ENCODE peak calls at places on chromosome 15, in eight cellular contexts. G is endothelial cell of umbilical vein; C is fibroblast of mammary gland; H is BJ; L is CD8-positive, alpha-beta T cell; P is AG04449; O is heart left ventricle; S is AG09309. Z is an unnamed sample.

GRCh38 chr15:67185621-67186225 is 68.7 kb downstream of the AAGAB start:
- DNase-seq in S (no peak), L (no peak), C (peak), P (no peak), H (no peak), O (peak), G (no peak), Z (peak)

GRCh38 chr15:38503497-38503896 is 49.6 kb downstream of the FAM98B start:
- DNase-seq in H (no peak), L (no peak), C (no peak), S (no peak), G (no peak), P (no peak), O (no peak), Z (no peak)

GRCh38 chr15:45200799-45201556 is 13.2 kb upstream of the SHF start:
- DNase-seq in H (peak), G (peak), O (peak), P (peak), S (peak), L (peak), C (peak), Z (peak)

GRCh38 chr15:76116138-76116885 is 56.5 kb downstream of the TMEM266 start:
- DNase-seq in P (no peak), O (no peak), L (no peak), G (no peak), S (no peak), C (no peak), H (no peak), Z (no peak)

GRCh38 chr15:60782316-60782715 is 303.4 kb upstream of the ICE2 start:
- DNase-seq in H (no peak), G (no peak), L (no peak), O (no peak), S (no peak), P (no peak), C (no peak), Z (peak)

GRCh38 chr15:54803139-54803808 is 393.5 kb downstream of the RSL24D1 start:
- DNase-seq in L (no peak), O (no peak), S (no peak), H (no peak), G (no peak), C (peak), P (no peak), Z (no peak)

GRCh38 chr15:31393441-31394091 is 66.9 kb downstream of the KLF13 start:
- DNase-seq in P (no peak), O (peak), C (no peak), G (no peak), S (no peak), H (no peak), L (no peak), Z (peak)

GRCh38 chr15:72231847-72232461 is 964 bp upstream of the PKM start:
- DNase-seq in L (peak), S (no peak), G (peak), C (peak), H (no peak), P (peak), O (no peak), Z (peak)

GRCh38 chr15:63715818-63716217 is 117.9 kb downstream of the HERC1 start:
- DNase-seq in C (peak), G (no peak), P (no peak), H (no peak), O (no peak), S (no peak), L (no peak), Z (peak)

GRCh38 chr15:73321496-73322344 is 47.0 kb downstream of the HCN4 start:
- DNase-seq in G (no peak), S (no peak), P (no peak), C (no peak), O (no peak), H (no peak), L (no peak), Z (no peak)

GRCh38 chr15:35184646-35185045 is 99.6 kb upstream of the NANOGP8 start:
- DNase-seq in P (no peak), G (no peak), C (no peak), O (no peak), S (no peak), H (no peak), L (no peak), Z (no peak)

GRCh38 chr15:68503791-68504720 is 72.1 kb upstream of the ITGA11 start:
- DNase-seq in G (no peak), C (peak), S (no peak), O (peak), L (no peak), H (no peak), P (no peak), Z (peak)

GRCh38 chr15:85563328-85563727 is 182.9 kb downstream of the AKAP13 start:
- DNase-seq in O (no peak), C (peak), H (no peak), S (peak), G (no peak), P (no peak), L (no peak), Z (peak)

GRCh38 chr15:39181348-39181747 is 399.5 kb upstream of the THBS1 start:
- DNase-seq in L (no peak), O (no peak), S (peak), G (no peak), C (no peak), H (no peak), P (no peak), Z (no peak)

GRCh38 chr15:40803688-40804087 is 3.2 kb upstream of the ZFYVE19 start:
- DNase-seq in G (no peak), S (no peak), H (no peak), O (no peak), L (no peak), C (no peak), P (no peak), Z (no peak)

GRCh38 chr15:40010681-40011080 is 28.3 kb downstream of the SRP14 start:
- DNase-seq in H (no peak), C (peak), L (no peak), P (no peak), S (peak), O (no peak), G (no peak), Z (peak)

GRCh38 chr15:84872009-84872900 is 12.2 kb upstream of the SLC28A1 start:
- DNase-seq in H (no peak), O (no peak), C (peak), P (no peak), G (no peak), S (no peak), L (no peak), Z (no peak)

GRCh38 chr15:62560943-62561571 is 396.0 kb upstream of the C2CD4B start:
- DNase-seq in O (peak), S (no peak), G (no peak), P (no peak), C (no peak), H (no peak), L (no peak), Z (no peak)

GRCh38 chr15:62564889-62565288 is 399.8 kb upstream of the C2CD4B start:
- DNase-seq in G (no peak), H (no peak), P (no peak), L (no peak), C (no peak), O (no peak), S (no peak), Z (no peak)

GRCh38 chr15:62558640-62559039 is 393.6 kb upstream of the C2CD4B start:
- DNase-seq in L (no peak), P (no peak), O (no peak), S (no peak), C (no peak), H (no peak), G (no peak), Z (no peak)

GRCh38 chr15:62559049-62559733 is 394.1 kb upstream of the C2CD4B start:
- DNase-seq in C (peak), G (no peak), S (peak), H (peak), P (no peak), L (no peak), O (peak), Z (peak)

GRCh38 chr15:62561572-62561970 is 396.5 kb upstream of the C2CD4B start:
- DNase-seq in H (no peak), O (no peak), L (no peak), G (no peak), C (no peak), P (no peak), S (no peak), Z (no peak)
- H3K4me3 ChIP-seq in H (no peak), O (peak), L (no peak), G (no peak), C (no peak), P (no peak), S (no peak), Z (no peak)

DNA sequence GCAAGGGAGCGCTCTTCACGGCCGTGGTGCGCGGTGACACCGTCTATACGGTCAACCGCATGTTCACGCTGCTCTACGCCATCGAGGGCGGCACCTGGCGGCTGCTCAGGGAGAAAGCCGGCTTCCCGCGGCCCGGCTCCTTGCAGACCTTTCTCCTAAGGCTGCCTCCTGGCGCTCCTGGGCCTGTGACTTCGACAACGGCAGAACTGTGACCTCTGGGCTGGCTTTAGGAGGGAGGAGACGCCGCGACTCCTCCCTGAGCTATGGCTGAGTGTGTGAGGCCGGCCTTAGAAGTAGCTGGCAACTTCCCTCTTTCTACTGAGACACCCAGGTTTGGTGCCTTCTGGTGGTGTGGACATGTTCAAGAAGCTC is 1.4 kb downstream of the KBTBD13 start:
- DNase-seq in L (peak), O (peak), H (no peak), G (peak), C (peak), S (no peak), P (no peak), Z (peak)
- TF ChIP-seq CTCF in L (peak), O (peak), H (peak), G (peak), C (peak), S (peak), P (peak), Z (peak)

GRCh38 chr15:100759116-100759515 is 120.5 kb upstream of the ALDH1A3 start:
- DNase-seq in C (peak), P (peak), O (no peak), H (peak), S (peak), L (no peak), G (peak), Z (peak)
- H3K4me3 ChIP-seq in C (no peak), P (peak), O (no peak), H (no peak), S (no peak), L (no peak), G (no peak), Z (no peak)

GRCh38 chr15:99386429-99386828 is 135.1 kb downstream of the LRRC28 start:
- DNase-seq in G (no peak), H (no peak), P (no peak), S (no peak), L (no peak), C (no peak), O (no peak), Z (peak)

GRCh38 chr15:99385865-99386264 is 134.6 kb downstream of the LRRC28 start:
- DNase-seq in G (peak), P (no peak), C (peak), S (no peak), L (no peak), H (no peak), O (peak), Z (peak)

GRCh38 chr15:99387769-99388168 is 136.5 kb downstream of the LRRC28 start:
- DNase-seq in L (no peak), O (no peak), H (no peak), G (no peak), S (no peak), P (no peak), C (no peak), Z (no peak)

GRCh38 chr15:99390667-99391066 is 139.4 kb downstream of the LRRC28 start:
- DNase-seq in P (no peak), C (no peak), G (no peak), S (no peak), O (no peak), L (no peak), H (no peak), Z (no peak)

DNA sequence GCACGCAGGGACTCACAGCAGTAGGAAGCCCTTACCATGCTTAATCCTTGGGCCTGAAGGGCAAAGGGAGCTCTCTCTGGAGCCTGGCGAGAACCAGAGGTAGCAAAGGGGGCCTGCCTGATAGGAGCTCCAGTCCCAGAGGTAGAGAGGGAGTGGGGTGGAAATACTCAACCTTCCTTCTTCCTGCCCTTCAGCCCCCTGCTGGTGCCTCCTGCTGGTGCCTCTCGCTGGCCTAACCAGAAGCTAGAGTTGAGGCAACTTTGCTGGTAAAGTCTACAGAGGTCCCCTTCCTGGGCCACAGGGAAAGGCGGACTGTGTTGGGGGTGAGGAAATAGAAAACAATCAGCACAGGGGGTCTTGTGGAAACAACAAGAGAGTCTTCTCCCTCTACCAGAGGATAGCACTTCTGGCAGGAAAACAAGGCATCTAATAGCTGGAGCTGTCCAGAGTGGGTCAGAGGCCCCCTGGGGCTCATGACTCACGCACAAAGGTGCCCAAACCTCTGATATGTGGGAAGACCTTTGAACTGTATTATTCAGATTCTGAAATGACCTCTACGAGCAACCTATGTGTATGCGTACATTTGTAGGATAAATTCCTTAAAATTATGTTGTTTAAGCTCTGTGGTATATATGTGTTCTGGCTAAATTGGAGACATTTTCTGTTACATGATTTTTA is 133.8 kb downstream of the LRRC28 start:
- DNase-seq in O (no peak), P (no peak), S (no peak), G (no peak), H (no peak), C (peak), L (no peak), Z (peak)
- TF ChIP-seq CTCF in O (no peak), P (no peak), S (no peak), G (no peak), H (no peak), C (peak), L (no peak), Z (peak)

GRCh38 chr15:78054518-78054917 is 23.0 kb downstream of the TBC1D2B start:
- DNase-seq in P (no peak), O (no peak), G (no peak), H (no peak), L (no peak), S (no peak), C (no peak), Z (no peak)

GRCh38 chr15:78050441-78050809 is 27.1 kb downstream of the TBC1D2B start:
- DNase-seq in O (no peak), G (no peak), C (no peak), P (no peak), S (no peak), L (peak), H (no peak), Z (no peak)

GRCh38 chr15:78050851-78051250 is 26.7 kb downstream of the TBC1D2B start:
- DNase-seq in G (peak), P (no peak), O (no peak), L (peak), S (no peak), C (peak), H (no peak), Z (no peak)

GRCh38 chr15:78051622-78052405 is 25.7 kb downstream of the TBC1D2B start:
- DNase-seq in L (no peak), G (peak), O (peak), C (no peak), H (no peak), P (no peak), S (no peak), Z (peak)

GRCh38 chr15:78052545-78052944 is 25.0 kb downstream of the TBC1D2B start:
- DNase-seq in C (no peak), S (no peak), G (no peak), L (no peak), H (no peak), O (no peak), P (no peak), Z (no peak)
- H3K4me3 ChIP-seq in C (no peak), S (no peak), G (no peak), L (no peak), H (no peak), O (no peak), P (no peak), Z (no peak)

GRCh38 chr15:94671845-94672524 is 440.6 kb downstream of the MCTP2 start:
- DNase-seq in P (no peak), S (no peak), C (no peak), G (peak), L (no peak), H (no peak), O (no peak), Z (peak)
- TF ChIP-seq CTCF in P (no peak), S (no peak), C (no peak), G (peak), L (no peak), H (no peak), O (no peak), Z (peak)

GRCh38 chr15:77853910-77854309 is 221.2 kb upstream of the LINGO1 start:
- DNase-seq in P (no peak), G (no peak), O (no peak), C (no peak), S (no peak), L (no peak), H (no peak), Z (no peak)

GRCh38 chr15:77851696-77852095 is 219.0 kb upstream of the LINGO1 start:
- DNase-seq in H (no peak), L (no peak), G (no peak), O (no peak), S (no peak), P (no peak), C (no peak), Z (no peak)

GRCh38 chr15:77853008-77853328 is 220.3 kb upstream of the LINGO1 start:
- DNase-seq in L (no peak), G (no peak), H (no peak), C (no peak), P (no peak), O (no peak), S (no peak), Z (no peak)

GRCh38 chr15:77851086-77851485 is 218.4 kb upstream of the LINGO1 start:
- DNase-seq in O (no peak), G (no peak), L (no peak), P (no peak), H (no peak), S (no peak), C (no peak), Z (no peak)

DNA sequence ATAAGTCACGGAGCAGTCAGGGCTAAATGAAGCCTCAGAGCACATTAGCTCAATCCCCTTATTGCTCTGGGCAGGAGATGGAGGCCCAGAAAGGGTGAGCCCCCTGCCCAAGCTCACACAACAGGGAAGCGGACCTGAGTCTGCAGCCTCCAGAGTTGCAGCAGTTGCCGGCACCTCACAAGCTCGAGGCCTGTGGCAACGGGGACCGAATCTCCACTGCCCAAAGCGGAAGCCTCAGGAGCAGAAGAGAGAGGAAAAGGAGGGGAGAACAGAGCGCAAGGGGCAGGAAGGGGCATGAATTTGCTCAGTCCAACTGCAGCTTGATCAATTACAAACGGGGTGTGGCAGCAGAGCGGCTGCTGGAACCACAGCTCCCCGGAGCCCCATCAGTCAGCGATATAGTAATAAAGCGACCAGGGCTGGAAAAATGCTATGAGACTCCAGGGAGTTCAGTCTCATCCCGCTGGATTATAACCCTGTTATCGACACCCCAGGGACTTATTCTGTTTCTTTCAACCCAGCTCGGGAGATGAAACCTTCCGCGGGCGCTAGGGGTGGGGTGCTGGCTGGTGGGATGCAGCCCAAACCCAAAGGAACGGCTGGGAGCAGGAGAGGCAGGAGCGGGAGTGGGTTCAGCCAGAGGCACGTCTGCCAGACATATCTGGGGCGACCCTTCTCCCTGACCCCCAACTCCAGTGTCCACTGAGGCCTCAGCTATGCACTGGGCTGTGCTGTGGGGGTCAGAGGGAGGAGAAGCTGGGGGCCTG is 219.7 kb upstream of the LINGO1 start:
- DNase-seq in G (no peak), H (no peak), P (no peak), O (no peak), S (no peak), L (no peak), C (no peak), Z (no peak)
- H3K4me3 ChIP-seq in G (no peak), H (no peak), P (no peak), O (no peak), S (no peak), L (no peak), C (no peak), Z (no peak)

GRCh38 chr15:62059108-62059817 is 984 bp downstream of the VPS13C start:
- DNase-seq in L (no peak), O (no peak), G (peak), C (no peak), H (no peak), P (no peak), S (no peak), Z (no peak)
- TF ChIP-seq CTCF in L (no peak), O (no peak), G (peak), C (peak), H (peak), P (no peak), S (peak), Z (peak)

Z was measured in choroid plexus epithelial cell.